ENCODE peak calls at places on chromosomes 16 and 17, in eight cellular contexts. One of them, this sample, is unnamed.

GRCh38 chr16:86821933-86822332 is 243.6 kb downstream of the FOXL1 start:
- DNase-seq in stomach: no peak
- DNase-seq in prostate gland: no peak
- DNase-seq in HCT116: no peak
- DNase-seq in breast epithelium: no peak
- DNase-seq in transverse colon: no peak
- DNase-seq in HL-60: no peak
- DNase-seq in GM23338: no peak
- DNase-seq in this sample: no peak

GRCh38 chr16:6977906-6978305 is 354.7 kb upstream of the RBFOX1 start:
- DNase-seq in stomach: no peak
- DNase-seq in prostate gland: no peak
- DNase-seq in HCT116: no peak
- DNase-seq in breast epithelium: no peak
- DNase-seq in transverse colon: no peak
- DNase-seq in HL-60: no peak
- DNase-seq in GM23338: no peak
- DNase-seq in this sample: no peak

GRCh38 chr16:80570106-80570478 is 29.3 kb downstream of the DYNLRB2 start:
- DNase-seq in stomach: no peak
- DNase-seq in prostate gland: no peak
- DNase-seq in HCT116: no peak
- DNase-seq in breast epithelium: no peak
- DNase-seq in transverse colon: no peak
- DNase-seq in HL-60: no peak
- DNase-seq in GM23338: no peak
- DNase-seq in this sample: no peak

GRCh38 chr17:57284984-57285646 is 28.8 kb downstream of the MSI2 start:
- DNase-seq in stomach: no peak
- DNase-seq in prostate gland: no peak
- DNase-seq in HCT116: no peak
- DNase-seq in breast epithelium: no peak
- DNase-seq in transverse colon: peak; percentile 30
- DNase-seq in HL-60: peak; percentile 90
- DNase-seq in GM23338: peak; percentile 64
- DNase-seq in this sample: no peak

GRCh38 chr16:14423344-14423743 is 206.7 kb downstream of the PARN start:
- DNase-seq in stomach: no peak
- DNase-seq in prostate gland: no peak
- DNase-seq in HCT116: no peak
- DNase-seq in breast epithelium: no peak
- DNase-seq in transverse colon: no peak
- DNase-seq in HL-60: no peak
- DNase-seq in GM23338: no peak
- DNase-seq in this sample: no peak

GRCh38 chr17:66373944-66374817 is 71.8 kb downstream of the PRKCA start:
- DNase-seq in stomach: no peak
- DNase-seq in prostate gland: no peak
- DNase-seq in HCT116: no peak
- DNase-seq in breast epithelium: no peak
- DNase-seq in transverse colon: peak; percentile 29
- DNase-seq in HL-60: no peak
- DNase-seq in GM23338: peak; percentile 21
- DNase-seq in this sample: no peak

GRCh38 chr16:55222436-55222835 is 101.6 kb upstream of the IRX6 start:
- DNase-seq in stomach: no peak
- DNase-seq in prostate gland: no peak
- DNase-seq in HCT116: no peak
- DNase-seq in breast epithelium: no peak
- DNase-seq in transverse colon: no peak
- DNase-seq in HL-60: no peak
- DNase-seq in GM23338: no peak
- DNase-seq in this sample: no peak

GRCh38 chr17:32497431-32498205 is 10.8 kb downstream of the CDK5R1 start:
- DNase-seq in stomach: no peak
- DNase-seq in prostate gland: no peak
- DNase-seq in HCT116: no peak
- DNase-seq in breast epithelium: no peak
- DNase-seq in transverse colon: no peak
- DNase-seq in HL-60: no peak
- DNase-seq in GM23338: peak; percentile 40
- DNase-seq in this sample: no peak

GRCh38 chr16:66365588-66365987 is 903 bp upstream of the CDH5 start:
- DNase-seq in stomach: no peak
- DNase-seq in prostate gland: no peak
- DNase-seq in HCT116: no peak
- DNase-seq in breast epithelium: no peak
- DNase-seq in transverse colon: peak; percentile 26
- DNase-seq in HL-60: no peak
- DNase-seq in GM23338: no peak
- DNase-seq in this sample: no peak

GRCh38 chr16:22191966-22192260 is 14.2 kb upstream of the EEF2K start:
- DNase-seq in stomach: no peak
- DNase-seq in prostate gland: no peak
- DNase-seq in HCT116: no peak
- DNase-seq in breast epithelium: no peak
- DNase-seq in transverse colon: peak; percentile 43
- DNase-seq in HL-60: no peak
- DNase-seq in GM23338: no peak
- DNase-seq in this sample: no peak

GRCh38 chr16:73872856-73873255 is 423.8 kb upstream of the PSMD7 start:
- DNase-seq in stomach: no peak
- DNase-seq in prostate gland: no peak
- DNase-seq in HCT116: no peak
- DNase-seq in breast epithelium: no peak
- DNase-seq in transverse colon: no peak
- DNase-seq in HL-60: no peak
- DNase-seq in GM23338: no peak
- DNase-seq in this sample: no peak

GRCh38 chr16:11675561-11676511 is 7.6 kb downstream of the SNN start:
- DNase-seq in stomach: peak; percentile 84
- DNase-seq in prostate gland: no peak
- DNase-seq in HCT116: peak; percentile 72
- DNase-seq in breast epithelium: no peak
- DNase-seq in transverse colon: peak; percentile 69
- DNase-seq in HL-60: no peak
- DNase-seq in GM23338: peak; percentile 40
- DNase-seq in this sample: no peak

GRCh38 chr17:41724476-41725030 is 9.9 kb downstream of the HAP1 start:
- DNase-seq in stomach: no peak
- DNase-seq in prostate gland: no peak
- DNase-seq in HCT116: no peak
- DNase-seq in breast epithelium: no peak
- DNase-seq in transverse colon: no peak
- DNase-seq in HL-60: no peak
- DNase-seq in GM23338: no peak
- DNase-seq in this sample: no peak

GRCh38 chr17:12665263-12666210 is at the start of gene MYOCD:
- DNase-seq in stomach: peak; percentile 27
- DNase-seq in prostate gland: no peak
- DNase-seq in HCT116: no peak
- DNase-seq in breast epithelium: no peak
- DNase-seq in transverse colon: peak; percentile 27
- DNase-seq in HL-60: no peak
- DNase-seq in GM23338: peak; percentile 94
- DNase-seq in this sample: no peak

GRCh38 chr17:70050192-70050591 is 24.8 kb upstream of the KCNJ16 start:
- DNase-seq in stomach: no peak
- DNase-seq in prostate gland: no peak
- DNase-seq in HCT116: no peak
- DNase-seq in breast epithelium: no peak
- DNase-seq in transverse colon: no peak
- DNase-seq in HL-60: no peak
- DNase-seq in GM23338: no peak
- DNase-seq in this sample: no peak

DNA sequence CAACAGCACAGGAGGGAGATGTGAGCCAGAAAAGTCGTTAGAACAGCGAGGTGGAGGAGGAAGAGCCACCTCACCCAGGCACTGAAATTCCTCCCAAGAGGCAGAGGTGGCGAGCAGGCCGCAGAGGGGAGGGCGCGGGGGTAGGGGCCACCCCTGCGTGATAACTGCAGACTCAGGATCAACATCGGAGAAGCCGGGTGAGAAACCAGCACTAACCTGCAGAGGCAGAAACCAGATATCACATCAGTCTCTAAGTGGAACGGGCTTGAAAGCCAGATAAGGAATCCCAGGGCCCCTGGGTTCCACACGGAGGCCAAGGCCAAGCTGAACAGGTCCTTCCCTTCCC is 39.4 kb upstream of the ZC3H18 start:
- DNase-seq in stomach: no peak
- DNase-seq in prostate gland: no peak
- DNase-seq in HCT116: no peak
- DNase-seq in breast epithelium: no peak
- DNase-seq in transverse colon: no peak
- DNase-seq in HL-60: peak; percentile 16
- DNase-seq in GM23338: no peak
- DNase-seq in this sample: no peak
- TF ChIP-seq POLR2AphosphoS5 in stomach: no peak
- TF ChIP-seq POLR2AphosphoS5 in prostate gland: no peak
- TF ChIP-seq POLR2AphosphoS5 in HCT116: no peak
- TF ChIP-seq POLR2AphosphoS5 in breast epithelium: no peak
- TF ChIP-seq POLR2AphosphoS5 in transverse colon: no peak
- TF ChIP-seq POLR2AphosphoS5 in HL-60: no peak
- TF ChIP-seq POLR2AphosphoS5 in GM23338: no peak
- TF ChIP-seq POLR2AphosphoS5 in this sample: no peak

GRCh38 chr17:19744922-19745757 is 3.0 kb downstream of the ALDH3A1 start:
- DNase-seq in stomach: peak; percentile 96
- DNase-seq in prostate gland: peak; percentile 91
- DNase-seq in HCT116: peak; percentile 61
- DNase-seq in breast epithelium: peak; percentile 92
- DNase-seq in transverse colon: peak; percentile 96
- DNase-seq in HL-60: peak; percentile 71
- DNase-seq in GM23338: peak; percentile 94
- DNase-seq in this sample: peak; percentile 93
- H3K27ac ChIP-seq in stomach: peak overlapping the region; percentile 83
- H3K27ac ChIP-seq in prostate gland: no peak overlapping the region
- H3K27ac ChIP-seq in HCT116: no peak overlapping the region
- H3K27ac ChIP-seq in breast epithelium: peak overlapping the region; percentile 84
- H3K27ac ChIP-seq in transverse colon: peak overlapping the region; percentile 88
- H3K27ac ChIP-seq in HL-60: no peak overlapping the region
- H3K27ac ChIP-seq in GM23338: no peak overlapping the region
- H3K27ac ChIP-seq in this sample: peak overlapping the region; percentile 79

GRCh38 chr17:65365209-65365608 is 196.2 kb downstream of the AXIN2 start:
- DNase-seq in stomach: no peak
- DNase-seq in prostate gland: no peak
- DNase-seq in HCT116: no peak
- DNase-seq in breast epithelium: no peak
- DNase-seq in transverse colon: no peak
- DNase-seq in HL-60: no peak
- DNase-seq in GM23338: no peak
- DNase-seq in this sample: no peak

GRCh38 chr17:65366102-65366844 is 195.2 kb downstream of the AXIN2 start:
- DNase-seq in stomach: no peak
- DNase-seq in prostate gland: no peak
- DNase-seq in HCT116: no peak
- DNase-seq in breast epithelium: no peak
- DNase-seq in transverse colon: no peak
- DNase-seq in HL-60: no peak
- DNase-seq in GM23338: no peak
- DNase-seq in this sample: no peak

GRCh38 chr17:65371702-65372101 is 189.7 kb downstream of the AXIN2 start:
- DNase-seq in stomach: peak; percentile 90
- DNase-seq in prostate gland: peak; percentile 9
- DNase-seq in HCT116: no peak
- DNase-seq in breast epithelium: no peak
- DNase-seq in transverse colon: peak; percentile 32
- DNase-seq in HL-60: no peak
- DNase-seq in GM23338: no peak
- DNase-seq in this sample: no peak

GRCh38 chr17:65370669-65371126 is 190.8 kb downstream of the AXIN2 start:
- DNase-seq in stomach: peak; percentile 67
- DNase-seq in prostate gland: peak; percentile 36
- DNase-seq in HCT116: no peak
- DNase-seq in breast epithelium: no peak
- DNase-seq in transverse colon: peak; percentile 84
- DNase-seq in HL-60: peak; percentile 16
- DNase-seq in GM23338: peak; percentile 6
- DNase-seq in this sample: no peak

DNA sequence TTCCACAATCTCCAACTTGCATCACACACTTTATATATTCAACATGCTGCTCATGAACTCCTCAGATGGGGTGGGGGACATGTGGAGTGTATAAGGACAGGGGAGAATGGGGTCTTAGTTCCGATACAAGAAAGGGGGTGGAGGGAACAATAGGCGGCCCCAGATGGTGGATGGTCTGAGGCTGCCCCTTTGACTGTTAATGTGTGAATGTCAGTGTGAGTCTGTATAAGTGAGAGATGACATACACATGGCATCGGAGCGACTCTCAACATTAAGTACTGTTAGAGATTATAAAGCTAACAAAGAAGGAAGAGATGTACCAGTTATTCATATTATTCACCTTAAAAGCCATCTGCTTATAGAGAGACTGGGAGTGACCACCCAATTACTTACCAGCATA is 193.1 kb downstream of the AXIN2 start:
- DNase-seq in stomach: no peak
- DNase-seq in prostate gland: no peak
- DNase-seq in HCT116: no peak
- DNase-seq in breast epithelium: no peak
- DNase-seq in transverse colon: no peak
- DNase-seq in HL-60: no peak
- DNase-seq in GM23338: no peak
- DNase-seq in this sample: no peak
- TF ChIP-seq CTCF in stomach: no peak
- TF ChIP-seq CTCF in prostate gland: no peak
- TF ChIP-seq CTCF in HCT116: no peak
- TF ChIP-seq CTCF in breast epithelium: no peak
- TF ChIP-seq CTCF in transverse colon: no peak
- TF ChIP-seq CTCF in HL-60: no peak
- TF ChIP-seq CTCF in GM23338: no peak
- TF ChIP-seq CTCF in this sample: no peak

DNA sequence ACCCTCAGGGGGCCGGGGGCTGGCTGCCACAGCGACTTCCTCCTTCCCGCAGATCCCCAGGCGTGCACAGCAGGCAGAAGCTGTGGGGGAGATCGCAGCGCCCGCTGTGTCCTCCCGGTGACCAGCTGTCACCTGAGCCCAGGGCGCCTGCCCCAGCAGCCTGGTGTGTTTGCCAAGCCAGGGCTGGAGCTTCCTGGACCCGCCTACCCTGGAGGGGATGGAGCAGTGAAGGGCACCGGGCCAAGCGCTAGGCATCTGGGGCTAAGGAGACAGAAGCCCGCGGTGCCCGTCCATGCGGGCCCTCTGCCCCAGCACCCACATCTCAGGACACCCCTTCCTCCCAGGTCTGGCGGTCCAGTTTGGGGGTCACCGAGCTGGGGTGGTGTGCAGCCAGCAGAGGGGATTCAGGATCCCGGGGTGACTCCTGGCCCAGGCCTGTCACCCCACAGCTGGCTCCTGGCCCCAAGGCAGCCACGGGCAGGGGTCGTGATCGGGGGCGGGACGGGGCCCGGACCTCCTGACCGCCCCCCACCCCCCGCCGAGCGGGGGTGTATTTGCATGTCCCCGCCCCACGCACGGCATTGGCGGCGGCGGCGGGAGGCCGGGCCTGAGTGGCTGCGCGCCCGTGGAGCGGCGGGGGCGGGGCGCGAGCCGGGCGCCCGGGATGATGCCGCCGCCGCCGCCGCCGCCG is at the start of gene RAB26:
- DNase-seq in stomach: peak; percentile 95
- DNase-seq in prostate gland: peak; percentile 84
- DNase-seq in HCT116: no peak
- DNase-seq in breast epithelium: peak; percentile 94
- DNase-seq in transverse colon: peak; percentile 91
- DNase-seq in HL-60: peak; percentile 42
- DNase-seq in GM23338: peak; percentile 91
- DNase-seq in this sample: peak; percentile 88
- TF ChIP-seq POLR2AphosphoS5 in stomach: peak; percentile 63
- TF ChIP-seq POLR2AphosphoS5 in prostate gland: peak; percentile 65
- TF ChIP-seq POLR2AphosphoS5 in HCT116: peak; percentile 19
- TF ChIP-seq POLR2AphosphoS5 in breast epithelium: peak; percentile 10
- TF ChIP-seq POLR2AphosphoS5 in transverse colon: peak; percentile 74
- TF ChIP-seq POLR2AphosphoS5 in HL-60: no peak
- TF ChIP-seq POLR2AphosphoS5 in GM23338: no peak
- TF ChIP-seq POLR2AphosphoS5 in this sample: no peak

This sample was measured in suprapubic skin.